ENCODE peak calls at places on chromosomes 16 and 17, in nine cellular contexts. O is mammary epithelial cell; E is naive thymus-derived CD4-positive, alpha-beta T cell; J is colonic mucosa; R is DND-41; H is esophagus muscularis mucosa; M is tibial nerve; G is GM23248; K is cardiac muscle cell. N is an unnamed sample. For H3K4me1, the result is how much of the 10 kb centered on the place peaks cover.

GRCh38 chr17:78762007-78762406 is 20.1 kb downstream of the CYTH1 start:
- DNase-seq in O (no peak), E (no peak), J (no peak), R (no peak), H (no peak), M (no peak), G (peak), K (peak), N (no peak)

GRCh38 chr16:51876934-51877333 is 670.0 kb downstream of the TOX3 start:
- DNase-seq in O (no peak), E (no peak), J (no peak), R (no peak), H (no peak), M (no peak), G (no peak), K (no peak), N (no peak)

GRCh38 chr17:77965354-77965753 is 6.9 kb downstream of the TNRC6C start:
- DNase-seq in O (no peak), E (no peak), J (no peak), R (no peak), H (no peak), M (no peak), G (no peak), K (no peak), N (no peak)

GRCh38 chr17:67223924-67224323 is 21.1 kb downstream of the HELZ start:
- DNase-seq in O (no peak), E (no peak), J (no peak), R (peak), H (no peak), M (no peak), G (no peak), K (no peak), N (no peak)

GRCh38 chr17:14738652-14738988 is 437.7 kb downstream of the HS3ST3B1 start:
- DNase-seq in O (no peak), E (no peak), J (no peak), R (no peak), H (peak), M (no peak), G (no peak), K (no peak), N (no peak)

GRCh38 chr16:46972429-46972970 is 974 bp downstream of the DNAJA2 start:
- DNase-seq in O (peak), E (peak), J (no peak), R (no peak), H (no peak), M (no peak), G (peak), K (peak), N (no peak)

GRCh38 chr16:86676216-86676800 is 98.0 kb downstream of the FOXL1 start:
- DNase-seq in O (peak), E (no peak), J (no peak), R (no peak), H (no peak), M (no peak), G (peak), K (no peak), N (no peak)

GRCh38 chr16:12629271-12629670 is 174.4 kb downstream of the CPPED1 start:
- DNase-seq in O (no peak), E (no peak), J (no peak), R (no peak), H (no peak), M (no peak), G (no peak), K (no peak), N (no peak)

GRCh38 chr16:49489686-49490320 is 116.2 kb downstream of the C16orf78 start:
- DNase-seq in O (no peak), E (no peak), J (no peak), R (no peak), H (no peak), M (no peak), G (no peak), K (no peak), N (no peak)

GRCh38 chr17:66423436-66423922 is 121.1 kb downstream of the PRKCA start:
- DNase-seq in O (no peak), E (no peak), J (no peak), R (no peak), H (no peak), M (no peak), G (peak), K (no peak), N (no peak)

GRCh38 chr17:57563968-57564367 is 181.1 kb downstream of the CCDC182 start:
- DNase-seq in O (no peak), E (no peak), J (no peak), R (no peak), H (no peak), M (no peak), G (no peak), K (no peak), N (no peak)

GRCh38 chr16:30095166-30096078 is 591 bp downstream of the YPEL3 start:
- DNase-seq in O (no peak), E (no peak), J (peak), R (no peak), H (no peak), M (no peak), G (peak), K (no peak), N (no peak)

GRCh38 chr16:87561200-87562105 is 40.9 kb upstream of the JPH3 start:
- DNase-seq in O (no peak), E (no peak), J (no peak), R (no peak), H (no peak), M (no peak), G (peak), K (no peak), N (no peak)

GRCh38 chr16:70577256-70577698 is 53.7 kb downstream of the SF3B3 start:
- DNase-seq in O (peak), E (no peak), J (no peak), R (no peak), H (no peak), M (no peak), G (peak), K (no peak), N (no peak)

GRCh38 chr16:78005881-78006280 is 16.5 kb upstream of the CLEC3A start:
- DNase-seq in O (no peak), E (no peak), J (no peak), R (no peak), H (no peak), M (no peak), G (peak), K (no peak), N (no peak)

GRCh38 chr17:68299817-68300216 is 8.5 kb downstream of the ARSG start:
- DNase-seq in O (no peak), E (no peak), J (no peak), R (no peak), H (no peak), M (no peak), G (no peak), K (no peak), N (no peak)

GRCh38 chr17:4948997-4949320 is 629 bp upstream of the PFN1 start:
- DNase-seq in O (peak), E (peak), J (peak), R (peak), H (peak), M (no peak), G (peak), K (peak), N (peak)

GRCh38 chr16:66604376-66605176 is at the start of gene CMTM3:
- DNase-seq in O (peak), E (peak), J (peak), R (peak), H (no peak), M (peak), G (peak), K (peak), N (peak)

GRCh38 chr16:57863434-57864160 is 61.3 kb upstream of the KIFC3 start:
- DNase-seq in O (peak), E (no peak), J (peak), R (no peak), H (no peak), M (peak), G (peak), K (peak), N (no peak)

GRCh38 chr16:16101585-16101984 is 121.7 kb downstream of the ABCC6 start:
- DNase-seq in O (no peak), E (no peak), J (no peak), R (no peak), H (no peak), M (no peak), G (no peak), K (no peak), N (no peak)

GRCh38 chr17:64326420-64327054 is 63.5 kb upstream of the TEX2 start:
- DNase-seq in O (peak), E (no peak), J (no peak), R (no peak), H (no peak), M (peak), G (peak), K (peak), N (no peak)

GRCh38 chr17:72421128-72422092 is 300.6 kb downstream of the SOX9 start:
- DNase-seq in O (peak), E (no peak), J (peak), R (peak), H (no peak), M (no peak), G (peak), K (peak), N (no peak)

GRCh38 chr16:73878616-73879015 is 418.0 kb upstream of the PSMD7 start:
- DNase-seq in O (peak), E (no peak), J (no peak), R (no peak), H (no peak), M (no peak), G (peak), K (peak), N (no peak)

GRCh38 chr17:21036361-21036881 is 6.4 kb downstream of the USP22 start:
- DNase-seq in O (no peak), E (no peak), J (no peak), R (no peak), H (no peak), M (no peak), G (peak), K (peak), N (no peak)

GRCh38 chr17:71461504-71462197 is 659.2 kb upstream of the SOX9 start:
- DNase-seq in O (no peak), E (no peak), J (no peak), R (no peak), H (no peak), M (no peak), G (no peak), K (no peak), N (no peak)

GRCh38 chr17:9127340-9127739 is 106.0 kb downstream of the NTN1 start:
- DNase-seq in O (no peak), E (no peak), J (no peak), R (no peak), H (no peak), M (no peak), G (no peak), K (no peak), N (no peak)

GRCh38 chr17:49585422-49586027 is 9.9 kb downstream of the NXPH3 start:
- DNase-seq in O (no peak), E (no peak), J (no peak), R (no peak), H (no peak), M (no peak), G (no peak), K (no peak), N (no peak)

GRCh38 chr17:81647640-81648012 is 8.7 kb downstream of the PDE6G start:
- DNase-seq in O (no peak), E (no peak), J (no peak), R (no peak), H (no peak), M (no peak), G (no peak), K (no peak), N (no peak)

GRCh38 chr17:81644976-81645952 is 8.3 kb downstream of the TSPAN10 start:
- DNase-seq in O (no peak), E (no peak), J (no peak), R (no peak), H (no peak), M (no peak), G (no peak), K (no peak), N (no peak)

GRCh38 chr17:81646869-81647600 is 9.3 kb downstream of the PDE6G start:
- DNase-seq in O (no peak), E (no peak), J (no peak), R (no peak), H (no peak), M (no peak), G (no peak), K (no peak), N (no peak)

GRCh38 chr17:81641825-81642489 is 5.0 kb downstream of the TSPAN10 start:
- DNase-seq in O (peak), E (no peak), J (no peak), R (no peak), H (no peak), M (no peak), G (peak), K (peak), N (no peak)

GRCh38 chr17:81644496-81644895 is 7.5 kb downstream of the TSPAN10 start:
- DNase-seq in O (no peak), E (no peak), J (no peak), R (no peak), H (no peak), M (no peak), G (no peak), K (no peak), N (no peak)
- H3K4me1 ChIP-seq in O (under half), E (under half), J (under half), R (under half), H (under half), M (under half), G (under half), K (under half), N (under half)

DNA sequence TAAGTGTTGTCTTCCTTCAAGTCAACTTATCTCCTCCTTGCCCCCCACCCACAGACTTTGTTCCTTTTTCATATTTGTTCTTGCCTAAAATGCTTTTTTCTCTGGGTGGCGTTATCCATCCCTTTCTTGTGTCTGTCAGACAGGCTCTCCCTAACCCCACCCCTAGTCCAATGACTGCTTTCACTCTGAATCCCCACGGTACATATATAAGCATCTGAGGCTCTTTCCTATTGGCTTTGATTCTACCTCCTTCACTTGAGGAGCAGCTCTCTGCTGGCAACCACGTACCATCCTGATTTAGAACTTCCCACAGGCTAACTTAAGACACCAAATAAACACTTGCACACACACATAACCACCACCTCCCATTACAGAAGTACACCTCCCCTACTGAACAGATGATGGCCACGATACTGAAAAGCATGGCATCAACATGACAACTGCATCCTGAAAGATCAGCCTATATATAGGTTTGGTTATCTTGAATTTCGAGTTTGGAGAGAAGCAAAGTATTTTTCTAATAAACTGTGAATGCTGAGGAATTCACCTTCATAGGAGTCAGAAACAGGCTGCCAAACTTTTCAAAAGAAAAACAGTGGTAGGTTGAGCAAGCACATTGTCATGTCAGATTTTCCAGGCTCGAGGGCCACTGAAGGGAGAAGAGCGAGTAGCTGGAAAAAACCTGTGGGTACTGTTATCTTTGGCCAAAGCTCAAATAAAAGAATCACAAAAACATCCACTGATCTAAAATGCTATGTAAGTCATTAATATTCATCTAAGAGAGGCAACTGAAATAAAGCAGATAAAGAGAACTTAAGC is 24.3 kb downstream of the STAT3 start:
- DNase-seq in O (peak), E (no peak), J (no peak), R (no peak), H (no peak), M (peak), G (peak), K (peak), N (no peak)
- H3K27ac ChIP-seq in O (no peak), E (no peak), J (no peak), R (no peak), H (peak), M (peak), G (peak), K (no peak), N (no peak)

GRCh38 chr17:27535178-27535928 is 79.1 kb downstream of the KSR1 start:
- DNase-seq in O (no peak), E (no peak), J (peak), R (no peak), H (no peak), M (no peak), G (peak), K (no peak), N (no peak)
- H3K4me3 ChIP-seq in O (no peak), E (no peak), J (no peak), R (no peak), H (no peak), M (no peak), G (no peak), K (no peak), N (no peak)

GRCh38 chr17:50904522-50905459 is 38.6 kb upstream of the TOB1 start:
- DNase-seq in O (no peak), E (no peak), J (peak), R (no peak), H (no peak), M (no peak), G (peak), K (peak), N (no peak)
- H3K4me1 ChIP-seq in O (under half), E (under half), J (under half), R (under half), H (under half), M (under half), G (under half), K (half or more), N (half or more)